ENCODE peak calls at places on chromosomes 11 and 22, in six cellular contexts. R is RWPE1, S is pancreas, G is lower lobe of right lung, L is Caco-2, B is psoas muscle. O is an unnamed sample.

GRCh38 chr11:114317738-114318137 is 21.5 kb downstream of the NNMT start:
- DNase-seq in R (no peak), S (no peak), G (no peak), L (peak; percentile 57), B (no peak), O (peak; percentile 81)

GRCh38 chr11:109306322-109306721 is 115.7 kb upstream of the C11orf87 start:
- DNase-seq in R (no peak), S (no peak), G (no peak), L (no peak), B (no peak), O (peak; percentile 32)

GRCh38 chr11:12019337-12019736 is 10.9 kb upstream of the DKK3 start:
- DNase-seq in R (no peak), S (no peak), G (no peak), L (no peak), B (no peak), O (peak; percentile 69)

GRCh38 chr11:88420165-88420781 is 82.7 kb upstream of the CTSC start:
- DNase-seq in R (peak; percentile 72), S (no peak), G (no peak), L (no peak), B (peak; percentile 30), O (peak; percentile 58)

GRCh38 chr22:50269573-50270301 is 443 bp downstream of the MAPK11 start:
- DNase-seq in R (no peak), S (no peak), G (no peak), L (no peak), B (no peak), O (peak; percentile 52)

GRCh38 chr11:88035271-88035670 is 140.0 kb downstream of the RAB38 start:
- DNase-seq in R (no peak), S (no peak), G (no peak), L (no peak), B (no peak), O (no peak)

GRCh38 chr11:413120-414081 is 1.4 kb downstream of the SIGIRR start:
- DNase-seq in R (no peak), S (peak; percentile 36), G (peak; percentile 46), L (no peak), B (peak; percentile 8), O (no peak)

GRCh38 chr22:45230026-45230845 is 10.5 kb downstream of the KIAA0930 start:
- DNase-seq in R (no peak), S (no peak), G (no peak), L (no peak), B (no peak), O (no peak)

GRCh38 chr22:17920145-17920605 is 104.2 kb downstream of the MICAL3 start:
- DNase-seq in R (peak; percentile 58), S (no peak), G (no peak), L (peak; percentile 89), B (peak; percentile 27), O (peak; percentile 56)

GRCh38 chr11:71309181-71309580 is 56.8 kb upstream of the SHANK2 start:
- DNase-seq in R (no peak), S (no peak), G (no peak), L (peak; percentile 25), B (no peak), O (no peak)

GRCh38 chr11:293293-293851 is 4.4 kb downstream of the PGGHG start:
- DNase-seq in R (no peak), S (peak; percentile 58), G (no peak), L (peak; percentile 21), B (peak; percentile 7), O (no peak)

GRCh38 chr11:44453871-44454270 is 111.6 kb upstream of the CD82 start:
- DNase-seq in R (no peak), S (no peak), G (no peak), L (no peak), B (no peak), O (no peak)

GRCh38 chr22:38034278-38034882 is 22.8 kb upstream of the PICK1 start:
- DNase-seq in R (peak; percentile 79), S (no peak), G (peak; percentile 76), L (no peak), B (peak; percentile 63), O (peak; percentile 95)

GRCh38 chr11:117820071-117820470 is 4.5 kb downstream of the FXYD2 start:
- DNase-seq in R (no peak), S (no peak), G (no peak), L (no peak), B (no peak), O (no peak)

GRCh38 chr11:103870821-103871309 is 165.6 kb upstream of the DDI1 start:
- DNase-seq in R (no peak), S (no peak), G (peak; percentile 57), L (no peak), B (peak; percentile 70), O (peak; percentile 27)

GRCh38 chr22:24157783-24158170 is 23.5 kb upstream of the SUSD2 start:
- DNase-seq in R (no peak), S (no peak), G (no peak), L (no peak), B (no peak), O (no peak)

GRCh38 chr11:68687986-68688385 is 3.6 kb downstream of the GAL start:
- DNase-seq in R (no peak), S (no peak), G (no peak), L (peak; percentile 39), B (no peak), O (no peak)

GRCh38 chr11:31366795-31367194 is 2.7 kb downstream of the DCDC1 start:
- DNase-seq in R (no peak), S (no peak), G (no peak), L (no peak), B (no peak), O (no peak)

GRCh38 chr11:2440646-2441045 is 3.7 kb downstream of the TRPM5 start:
- DNase-seq in R (no peak), S (peak; percentile 28), G (peak; percentile 55), L (peak; percentile 24), B (peak; percentile 16), O (no peak)

GRCh38 chr22:49426098-49426497 is 401.6 kb downstream of the BRD1 start:
- DNase-seq in R (no peak), S (no peak), G (no peak), L (no peak), B (no peak), O (no peak)

DNA sequence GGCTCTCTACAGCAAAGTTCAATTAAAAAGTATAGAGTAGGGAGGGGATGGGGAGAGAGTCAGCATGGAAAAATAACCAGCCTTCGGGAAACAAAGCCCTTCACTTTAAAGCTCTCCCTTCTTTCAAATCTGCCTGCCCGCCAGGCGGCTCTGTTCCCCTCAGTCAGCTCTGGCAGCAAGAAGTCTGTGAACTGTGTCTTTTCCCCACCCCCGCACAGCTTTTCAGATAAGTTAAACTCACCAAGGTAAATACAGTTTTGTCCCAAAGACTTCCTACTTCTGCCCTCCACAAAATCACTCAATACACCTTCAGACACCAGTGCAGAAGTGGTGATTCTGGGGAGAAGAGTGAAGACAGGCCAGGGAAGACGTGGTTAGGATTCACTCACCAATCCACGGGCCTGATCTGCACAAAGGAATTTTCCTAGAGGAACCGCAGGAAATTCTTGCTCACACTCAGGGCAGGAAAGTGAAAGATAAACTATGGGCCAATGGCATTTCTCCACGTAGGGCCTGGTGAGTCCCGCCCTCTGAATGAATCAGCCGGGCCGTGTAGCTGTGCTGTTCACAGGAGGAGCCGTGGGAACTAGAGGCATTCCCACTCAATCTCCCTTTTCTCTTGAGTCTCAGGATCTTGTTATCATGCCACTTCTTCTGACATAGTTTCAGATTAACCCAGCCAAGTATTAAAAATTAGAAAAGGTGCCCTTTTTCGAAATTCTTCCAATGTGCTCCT is at the start of gene TRIM5:
- DNase-seq in R (peak; percentile 97), S (peak; percentile 80), G (peak; percentile 88), L (peak; percentile 91), B (peak; percentile 78), O (peak; percentile 99)
- TF ChIP-seq CTCF in R (peak; percentile 74), S (no peak), G (peak; percentile 56), L (peak; percentile 83), B (peak; percentile 40), O (peak; percentile 86)

GRCh38 chr11:18455686-18456372 is at the start of gene LDHAL6A:
- DNase-seq in R (no peak), S (peak; percentile 43), G (no peak), L (no peak), B (no peak), O (no peak)
- TF ChIP-seq CTCF in R (no peak), S (no peak), G (no peak), L (no peak), B (no peak), O (no peak)

GRCh38 chr22:26558246-26558895 is 31.6 kb downstream of the TPST2 start:
- DNase-seq in R (no peak), S (no peak), G (no peak), L (no peak), B (no peak), O (peak; percentile 58)
- TF ChIP-seq CTCF in R (no peak), S (no peak), G (no peak), L (no peak), B (no peak), O (peak; percentile 26)

DNA sequence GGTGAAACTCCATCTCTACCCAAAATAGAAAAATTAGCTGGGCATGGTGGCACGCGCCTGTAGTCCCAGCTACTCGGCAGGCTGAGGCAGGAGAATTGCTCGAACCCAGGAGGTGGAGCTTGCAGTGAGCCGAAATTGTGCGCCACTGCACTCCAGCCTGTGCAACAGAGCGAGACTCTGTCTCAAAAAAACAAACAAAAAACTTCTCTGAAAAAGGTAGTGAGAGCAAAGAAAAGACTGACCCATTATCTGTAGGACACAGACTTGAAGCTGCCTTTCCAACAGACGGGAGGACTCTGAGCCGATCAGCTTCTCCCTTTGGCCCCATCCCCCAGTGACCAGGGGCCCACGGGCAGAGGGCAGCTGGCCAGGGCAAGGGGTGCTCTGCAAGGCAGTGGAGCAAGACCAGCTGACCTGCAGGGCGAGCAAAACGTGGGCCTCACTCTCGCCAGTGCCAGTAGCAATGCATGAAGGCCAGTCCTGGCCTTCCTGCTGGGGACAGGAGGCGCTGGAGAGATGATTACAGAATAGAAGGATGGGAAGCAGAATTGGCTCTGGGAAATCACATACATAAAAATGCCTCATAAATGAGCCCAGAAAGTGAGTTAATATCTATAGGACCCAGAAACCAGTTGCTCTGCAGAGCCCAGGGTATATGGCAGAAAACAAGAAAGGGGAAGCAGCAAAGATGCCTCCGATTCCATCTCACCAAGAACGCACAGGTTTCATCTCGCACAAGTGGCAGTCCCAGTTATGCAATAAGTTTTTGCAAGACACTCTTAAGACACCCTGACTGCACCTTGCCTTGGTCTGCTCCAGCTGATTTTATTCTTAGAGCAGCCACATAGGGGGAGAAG is 2.8 kb downstream of the EHD1 start:
- DNase-seq in R (no peak), S (no peak), G (no peak), L (no peak), B (peak; percentile 23), O (no peak)
- TF ChIP-seq CTCF in R (no peak), S (no peak), G (no peak), L (no peak), B (no peak), O (peak; percentile 26)

DNA sequence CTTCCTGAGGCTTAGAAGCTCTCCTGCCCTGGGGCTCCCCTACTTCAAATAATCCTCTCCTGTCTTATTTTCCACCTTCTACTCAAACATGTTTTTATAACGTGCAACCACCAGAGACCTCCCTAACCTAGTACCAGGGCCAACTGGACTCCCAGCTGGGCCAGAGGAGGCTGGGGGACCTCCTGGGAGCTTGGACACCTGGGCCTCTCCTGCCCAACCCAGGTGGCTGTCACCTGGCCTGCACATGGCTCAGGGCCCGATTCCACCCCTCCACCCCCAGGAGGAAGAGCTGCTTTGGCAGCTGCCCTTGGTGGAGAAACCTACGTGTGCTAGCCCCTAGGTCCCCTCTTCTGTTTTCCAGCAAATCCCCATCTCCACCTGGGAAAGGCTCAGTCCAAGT is 105.2 kb downstream of the ABTB2 start:
- DNase-seq in R (no peak), S (peak; percentile 79), G (no peak), L (no peak), B (no peak), O (no peak)
- TF ChIP-seq CTCF in R (no peak), S (no peak), G (no peak), L (no peak), B (no peak), O (no peak)

O was measured in choroid plexus epithelial cell.